ENCODE peak calls at places on chromosomes 16 and 17, in four cellular contexts. K is PC-9, D is endothelial cell of umbilical vein, Q is cardiac muscle cell. V is an unnamed sample.

GRCh38 chr17:2400474-2400866 is 390 bp downstream of the MNT start:
- DNase-seq in K (no peak), D (peak; percentile 51), Q (peak; percentile 57), V (no peak)

GRCh38 chr16:81899601-81900000 is 111.7 kb downstream of the SDR42E1 start:
- DNase-seq in K (no peak), D (no peak), Q (no peak), V (no peak)

GRCh38 chr16:49158029-49158642 is 123.5 kb downstream of the CBLN1 start:
- DNase-seq in K (no peak), D (no peak), Q (no peak), V (no peak)

GRCh38 chr17:61349350-61349749 is 50.3 kb upstream of the TBX2 start:
- DNase-seq in K (no peak), D (no peak), Q (no peak), V (no peak)

GRCh38 chr17:31439716-31440115 is 48.2 kb downstream of the RAB11FIP4 start:
- DNase-seq in K (no peak), D (no peak), Q (no peak), V (no peak)

GRCh38 chr16:15440852-15441251 is 6.5 kb downstream of the BMERB1 start:
- DNase-seq in K (peak; percentile 75), D (peak; percentile 26), Q (peak; percentile 27), V (peak; percentile 78)

GRCh38 chr17:48429638-48430586 is at the start of gene SKAP1:
- DNase-seq in K (no peak), D (no peak), Q (no peak), V (no peak)

GRCh38 chr16:59210955-59211541 is 476.9 kb upstream of the GOT2 start:
- DNase-seq in K (no peak), D (peak; percentile 97), Q (peak; percentile 1), V (peak; percentile 82)

GRCh38 chr16:4244254-4244812 is 2.5 kb upstream of the SRL start:
- DNase-seq in K (peak; percentile 34), D (no peak), Q (peak; percentile 39), V (no peak)

GRCh38 chr17:32591428-32591827 is 104.6 kb downstream of the CDK5R1 start:
- DNase-seq in K (no peak), D (no peak), Q (no peak), V (no peak)

GRCh38 chr17:47276868-47277267 is 23.2 kb downstream of the ITGB3 start:
- DNase-seq in K (no peak), D (peak; percentile 63), Q (peak; percentile 84), V (peak; percentile 78)

GRCh38 chr17:2347805-2348685 is 10.7 kb downstream of the SGSM2 start:
- DNase-seq in K (peak; percentile 95), D (no peak), Q (peak; percentile 69), V (no peak)

GRCh38 chr16:11319529-11320146 is 25.6 kb upstream of the RMI2 start:
- DNase-seq in K (no peak), D (no peak), Q (no peak), V (no peak)

GRCh38 chr16:53737563-53737962 is 33.6 kb downstream of the FTO start:
- DNase-seq in K (no peak), D (no peak), Q (no peak), V (no peak)

GRCh38 chr16:29891525-29892457 is 7.6 kb downstream of the SEZ6L2 start:
- DNase-seq in K (no peak), D (no peak), Q (peak; percentile 30), V (no peak)

GRCh38 chr17:60439501-60439900 is 17.2 kb downstream of the CHCT1 start:
- DNase-seq in K (no peak), D (peak; percentile 30), Q (peak; percentile 70), V (no peak)

GRCh38 chr16:20004931-20005330 is 68.8 kb downstream of the GPR139 start:
- DNase-seq in K (no peak), D (no peak), Q (no peak), V (no peak)

GRCh38 chr17:16934133-16934795 is 37.7 kb downstream of the TNFRSF13B start:
- DNase-seq in K (no peak), D (no peak), Q (no peak), V (no peak)

GRCh38 chr16:11394593-11394960 is 49.3 kb downstream of the RMI2 start:
- DNase-seq in K (no peak), D (no peak), Q (no peak), V (no peak)

GRCh38 chr16:15899538-15900100 is 11.2 kb upstream of the CEP20 start:
- DNase-seq in K (peak; percentile 100), D (no peak), Q (peak; percentile 54), V (peak; percentile 40)

DNA sequence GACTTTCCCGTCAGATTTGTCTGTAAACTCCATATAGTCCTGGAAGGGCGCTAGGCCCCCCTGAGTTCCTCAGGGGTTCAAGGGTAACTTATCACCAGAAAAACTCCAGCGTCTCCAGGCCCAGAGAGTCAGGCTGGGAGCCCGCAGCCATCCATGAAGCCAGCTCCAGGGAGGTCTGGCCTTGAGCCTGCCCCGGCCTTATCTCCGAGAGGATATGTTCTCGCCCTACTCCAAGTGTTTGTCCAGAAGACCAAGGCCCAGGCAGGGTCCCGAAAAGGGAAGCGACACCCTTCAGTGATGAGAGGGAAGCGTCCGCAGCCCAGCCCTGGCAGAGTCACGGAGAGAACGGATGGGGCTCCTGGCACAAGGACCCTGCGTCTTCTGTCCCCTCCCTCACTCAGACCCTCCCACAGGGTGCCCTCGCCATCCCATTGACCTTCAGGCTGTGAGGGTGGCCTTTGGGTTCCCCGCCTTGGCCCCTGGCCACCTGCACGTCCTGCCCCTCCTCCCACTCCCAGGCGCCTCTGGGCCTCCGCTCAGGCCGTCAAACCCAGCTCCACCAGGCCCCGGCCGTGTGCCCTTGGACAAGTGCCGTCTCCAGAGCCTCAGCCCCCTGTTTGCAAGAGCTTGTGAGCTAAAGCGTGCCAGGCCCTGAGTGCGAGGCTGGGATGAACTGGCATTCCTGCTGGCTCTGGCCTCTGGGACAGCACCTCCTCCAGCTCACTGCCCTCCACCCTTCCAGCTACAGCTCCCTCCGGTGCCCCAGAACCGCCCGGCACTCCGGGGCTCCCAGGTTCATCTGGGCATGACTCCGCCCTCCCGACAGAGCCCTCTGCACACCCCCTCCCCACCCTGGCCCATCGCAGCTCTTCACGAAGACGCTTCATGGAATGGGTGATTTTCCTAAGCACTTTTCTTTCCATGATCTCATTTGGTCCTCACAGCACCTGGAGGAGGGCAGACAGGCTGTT is 83.4 kb downstream of the ZDHHC7 start:
- DNase-seq in K (no peak), D (no peak), Q (no peak), V (no peak)
- H3K27ac ChIP-seq in K (no peak overlapping the region), D (no peak overlapping the region), Q (no peak overlapping the region), V (no peak overlapping the region)

DNA sequence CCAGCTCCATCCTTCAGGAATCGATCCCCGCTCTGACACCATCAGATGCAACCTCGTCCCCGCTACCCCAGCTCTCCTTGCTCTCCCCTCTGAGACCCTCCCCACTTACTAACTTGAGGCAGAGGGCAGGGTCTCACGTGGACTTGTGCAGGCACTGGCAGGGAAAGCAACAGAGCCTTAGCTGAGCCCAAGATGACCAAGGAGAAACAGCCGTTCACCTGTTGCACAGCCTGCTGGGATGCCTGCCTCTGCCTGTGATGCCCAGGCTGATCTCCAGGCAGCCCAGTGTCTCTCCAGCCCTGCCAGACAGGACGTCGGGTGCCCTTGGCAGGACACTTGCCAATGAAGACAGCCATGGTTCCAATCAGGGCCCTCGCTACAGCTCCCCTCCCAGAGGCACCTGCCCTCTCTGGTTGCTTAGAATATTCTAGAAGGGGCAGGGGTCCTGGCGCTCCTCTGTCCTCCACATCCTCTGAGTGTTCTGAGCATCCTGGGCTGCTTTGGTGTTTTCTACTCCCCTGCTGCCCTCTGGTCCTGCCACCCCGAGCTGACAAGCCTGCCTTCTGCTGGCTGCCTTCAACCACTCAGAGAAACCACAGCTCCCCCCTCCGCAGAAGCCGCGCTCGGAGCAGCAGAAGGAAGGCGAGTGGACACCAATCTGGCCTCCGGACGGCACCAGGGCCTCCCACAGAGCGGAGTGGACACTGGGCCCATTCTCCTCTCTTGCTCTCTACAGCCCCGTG is 6.7 kb downstream of the CEP295NL start:
- DNase-seq in K (no peak), D (no peak), Q (no peak), V (no peak)
- H3K4me1 ChIP-seq in K (peaks cover 14% of the 10 kb centered on the region), D (no peaks in the 10 kb centered on the region), Q (peaks cover 7% of the 10 kb centered on the region), V (no peaks in the 10 kb centered on the region)

GRCh38 chr16:31428638-31429247 is 583 bp upstream of the COX6A2 start:
- DNase-seq in K (peak; percentile 47), D (no peak), Q (no peak), V (no peak)
- H3K4me3 ChIP-seq in K (no peak overlapping the region), D (no peak overlapping the region), Q (no peak overlapping the region), V (no peak overlapping the region)

DNA sequence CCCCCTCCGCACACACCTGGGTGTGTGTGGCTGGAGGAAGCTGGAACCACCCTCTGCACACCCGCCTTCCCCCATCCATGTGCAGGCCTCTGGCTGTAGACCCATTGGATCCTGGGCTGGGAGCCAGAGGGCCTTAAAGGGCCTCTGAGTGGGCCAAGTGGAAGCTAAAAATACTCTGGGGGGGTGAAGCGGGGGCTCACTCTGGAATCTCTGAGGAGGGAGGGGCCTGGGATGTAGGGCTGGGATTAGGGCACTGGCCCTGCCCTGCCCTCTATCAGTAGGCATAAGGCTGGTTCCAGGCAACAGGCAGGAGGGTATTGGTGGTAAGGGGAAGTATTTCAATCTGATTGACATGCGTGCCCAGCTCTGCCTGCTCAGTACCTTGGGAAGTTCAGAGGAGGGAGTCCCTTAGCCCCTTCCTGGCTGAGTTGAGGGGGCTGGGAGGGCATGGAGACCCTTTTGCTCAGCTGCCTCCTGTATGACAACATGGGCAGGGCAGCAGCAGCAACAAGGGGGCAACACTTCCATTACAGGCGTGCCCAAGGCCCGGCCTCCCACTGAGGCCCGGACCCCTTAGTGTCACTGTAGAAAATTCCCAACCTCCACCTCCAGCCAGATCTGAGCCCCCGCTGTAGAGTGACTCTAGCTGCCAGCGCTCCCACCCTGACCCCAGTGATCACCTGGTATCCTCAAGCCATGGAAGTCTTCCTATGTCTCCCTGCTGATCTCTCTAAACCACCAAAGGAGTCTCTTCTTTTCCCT is 5.2 kb downstream of the ITGA3 start:
- DNase-seq in K (peak; percentile 46), D (no peak), Q (peak; percentile 83), V (peak; percentile 88)
- H3K27ac ChIP-seq in K (peak overlapping the region; percentile 97), D (no peak overlapping the region), Q (peak overlapping the region; percentile 85), V (peak overlapping the region; percentile 92)

GRCh38 chr16:58125041-58125440 is 4.1 kb downstream of the CFAP20 start:
- DNase-seq in K (no peak), D (no peak), Q (no peak), V (no peak)
- H3K4me1 ChIP-seq in K (peaks cover 51% of the 10 kb centered on the region), D (peaks cover 47% of the 10 kb centered on the region), Q (peaks cover 61% of the 10 kb centered on the region), V (peaks cover 31% of the 10 kb centered on the region)